ENCODE peak calls at places on chromosomes 12 and 14, in five cellular contexts. K is SK-N-SH, M is OCI-LY7, J is MM.1S, U is HCT116. T is an unnamed sample.
A peak's percentile ranks its signal among the peaks of the same experiment; 100 is the strongest.

GRCh38 chr12:6843118-6843902 is 2.6 kb downstream of the GNB3 start:
- DNase-seq in K (peak; percentile 53), M (peak; percentile 68), J (no peak), U (no peak), T (peak; percentile 32)

GRCh38 chr12:84397846-84398245 is 514.8 kb downstream of the SLC6A15 start:
- DNase-seq in K (no peak), M (no peak), J (no peak), U (no peak), T (no peak)

GRCh38 chr14:68372363-68372762 is 420.5 kb downstream of the ZFP36L1 start:
- DNase-seq in K (no peak), M (no peak), J (no peak), U (no peak), T (no peak)

GRCh38 chr12:50985322-50985721 is 33.0 kb downstream of the HIGD1C start:
- DNase-seq in K (no peak), M (no peak), J (peak; percentile 41), U (peak; percentile 7), T (no peak)

GRCh38 chr12:107235600-107235999 is 142.3 kb upstream of the CRY1 start:
- DNase-seq in K (no peak), M (no peak), J (no peak), U (no peak), T (no peak)

GRCh38 chr12:130706311-130706710 is 9.8 kb downstream of the RIMBP2 start:
- DNase-seq in K (no peak), M (no peak), J (no peak), U (no peak), T (no peak)

GRCh38 chr12:53985358-53985899 is 483 bp downstream of the HOXC10 start:
- DNase-seq in K (peak; percentile 56), M (no peak), J (no peak), U (no peak), T (no peak)

GRCh38 chr12:50508420-50508819 is 3.6 kb downstream of the DIP2B start:
- DNase-seq in K (no peak), M (no peak), J (no peak), U (no peak), T (no peak)

GRCh38 chr14:75725481-75725880 is 64.4 kb downstream of the TTLL5 start:
- DNase-seq in K (no peak), M (no peak), J (no peak), U (no peak), T (no peak)

GRCh38 chr12:56261503-56262230 is 3.5 kb upstream of the ANKRD52 start:
- DNase-seq in K (no peak), M (no peak), J (no peak), U (peak; percentile 48), T (peak; percentile 76)

GRCh38 chr12:27824126-27824842 is 44.2 kb upstream of the MANSC4 start:
- DNase-seq in K (no peak), M (peak; percentile 51), J (peak; percentile 27), U (no peak), T (no peak)

GRCh38 chr14:100708349-100709217 is 18.1 kb upstream of the DLK1 start:
- DNase-seq in K (no peak), M (no peak), J (no peak), U (peak; percentile 35), T (peak; percentile 45)

GRCh38 chr14:104264495-104265265 is 126.3 kb downstream of the KIF26A start:
- DNase-seq in K (no peak), M (no peak), J (no peak), U (no peak), T (no peak)

GRCh38 chr14:23054000-23054811 is 3.1 kb downstream of the CDH24 start:
- DNase-seq in K (peak; percentile 65), M (peak; percentile 28), J (no peak), U (no peak), T (no peak)

GRCh38 chr14:72804653-72805180 is 89.2 kb downstream of the DPF3 start:
- DNase-seq in K (no peak), M (no peak), J (no peak), U (no peak), T (no peak)

GRCh38 chr12:49552014-49552413 is 13.2 kb downstream of the KCNH3 start:
- DNase-seq in K (peak; percentile 25), M (no peak), J (no peak), U (no peak), T (no peak)

GRCh38 chr14:75941030-75941429 is 40.8 kb downstream of the TGFB3 start:
- DNase-seq in K (no peak), M (no peak), J (no peak), U (no peak), T (no peak)

GRCh38 chr14:74562515-74563232 is 49.4 kb downstream of the LTBP2 start:
- DNase-seq in K (no peak), M (no peak), J (no peak), U (no peak), T (no peak)

GRCh38 chr14:33486499-33486898 is 464.4 kb downstream of the EGLN3 start:
- DNase-seq in K (no peak), M (no peak), J (no peak), U (no peak), T (no peak)

GRCh38 chr14:105192866-105193731 is 12.0 kb upstream of the NUDT14 start:
- DNase-seq in K (no peak), M (no peak), J (no peak), U (no peak), T (no peak)

GRCh38 chr12:27906658-27907473 is 65.7 kb downstream of the PTHLH start:
- DNase-seq in K (no peak), M (no peak), J (no peak), U (no peak), T (no peak)

GRCh38 chr14:89139404-89140247 is 277.4 kb downstream of the FOXN3 start:
- DNase-seq in K (no peak), M (no peak), J (no peak), U (no peak), T (no peak)

GRCh38 chr12:50401383-50402155 is 884 bp downstream of the LARP4 start:
- DNase-seq in K (no peak), M (peak; percentile 33), J (peak; percentile 21), U (no peak), T (peak; percentile 35)

GRCh38 chr12:80593766-80594165 is 113.7 kb upstream of the MYF6 start:
- DNase-seq in K (no peak), M (no peak), J (no peak), U (no peak), T (no peak)

GRCh38 chr14:84622357-84622756 is 907.6 kb upstream of the FLRT2 start:
- DNase-seq in K (no peak), M (no peak), J (no peak), U (no peak), T (no peak)

GRCh38 chr12:26614217-26614616 is 218.8 kb downstream of the ITPR2 start:
- DNase-seq in K (peak; percentile 45), M (peak; percentile 41), J (no peak), U (peak; percentile 8), T (no peak)

GRCh38 chr12:57276935-57277563 is 26.1 kb upstream of the STAC3 start:
- DNase-seq in K (no peak), M (peak; percentile 38), J (peak; percentile 21), U (peak; percentile 18), T (no peak)

GRCh38 chr12:6827982-6828670 is at the start of gene P3H3:
- DNase-seq in K (peak; percentile 84), M (peak; percentile 21), J (no peak), U (no peak), T (no peak)

GRCh38 chr12:44972746-44973421 is 78.0 kb downstream of the DBX2 start:
- DNase-seq in K (peak; percentile 46), M (peak; percentile 19), J (peak; percentile 20), U (peak; percentile 22), T (no peak)

GRCh38 chr14:30053103-30053502 is 125.5 kb upstream of the PRKD1 start:
- DNase-seq in K (no peak), M (no peak), J (no peak), U (no peak), T (no peak)

GRCh38 chr12:1107669-1108068 is 116.6 kb downstream of the ERC1 start:
- DNase-seq in K (no peak), M (no peak), J (no peak), U (no peak), T (no peak)

GRCh38 chr14:38405851-38406630 is 150.1 kb upstream of the CLEC14A start:
- DNase-seq in K (no peak), M (no peak), J (no peak), U (no peak), T (no peak)

GRCh38 chr14:60721331-60722162 is 2.6 kb downstream of the SIX4 start:
- DNase-seq in K (peak; percentile 77), M (peak; percentile 11), J (no peak), U (peak; percentile 54), T (peak; percentile 47)
- TF ChIP-seq CTCF in K (peak; percentile 48), M (peak; percentile 31), J (no peak), U (peak; percentile 35), T (peak; percentile 58)

GRCh38 chr14:98458702-98459101 is 813.3 kb downstream of the BCL11B start:
- DNase-seq in K (no peak), M (no peak), J (no peak), U (no peak), T (no peak)
- H3K9me2 ChIP-seq in K (no peaks in the 10 kb centered on the region), M (no peaks in the 10 kb centered on the region), J (no peaks in the 10 kb centered on the region), U (no peaks in the 10 kb centered on the region), T (no peaks in the 10 kb centered on the region)

GRCh38 chr12:17982556-17982955 is 107.4 kb downstream of the RERGL start:
- DNase-seq in K (no peak), M (no peak), J (no peak), U (no peak), T (peak; percentile 29)
- TF ChIP-seq CTCF in K (no peak), M (no peak), J (no peak), U (no peak), T (no peak)

DNA sequence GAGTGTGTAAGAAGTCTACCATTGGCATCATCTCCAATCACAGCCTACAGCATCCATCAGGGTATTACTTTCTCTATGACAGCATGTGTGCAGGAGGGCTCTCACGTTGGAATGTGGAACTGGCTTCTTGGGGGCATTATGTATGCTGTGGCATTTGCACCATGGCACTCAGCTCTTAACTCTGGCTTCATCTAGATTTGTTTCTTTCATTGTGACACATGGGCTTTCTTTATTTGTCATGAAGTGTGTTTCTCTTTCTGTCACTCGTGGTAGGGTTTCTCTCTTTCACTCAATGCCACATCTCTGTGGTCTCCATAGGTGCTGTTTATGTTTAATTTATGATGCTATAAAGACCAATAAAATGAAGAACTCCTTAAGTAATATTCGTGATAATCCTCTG is 191.2 kb upstream of the GARIN2 start:
- DNase-seq in K (no peak), M (no peak), J (no peak), U (no peak), T (no peak)
- H3K9me2 ChIP-seq in K (no peaks in the 10 kb centered on the region), M (no peaks in the 10 kb centered on the region), J (no peaks in the 10 kb centered on the region), U (no peaks in the 10 kb centered on the region), T (no peaks in the 10 kb centered on the region)

DNA sequence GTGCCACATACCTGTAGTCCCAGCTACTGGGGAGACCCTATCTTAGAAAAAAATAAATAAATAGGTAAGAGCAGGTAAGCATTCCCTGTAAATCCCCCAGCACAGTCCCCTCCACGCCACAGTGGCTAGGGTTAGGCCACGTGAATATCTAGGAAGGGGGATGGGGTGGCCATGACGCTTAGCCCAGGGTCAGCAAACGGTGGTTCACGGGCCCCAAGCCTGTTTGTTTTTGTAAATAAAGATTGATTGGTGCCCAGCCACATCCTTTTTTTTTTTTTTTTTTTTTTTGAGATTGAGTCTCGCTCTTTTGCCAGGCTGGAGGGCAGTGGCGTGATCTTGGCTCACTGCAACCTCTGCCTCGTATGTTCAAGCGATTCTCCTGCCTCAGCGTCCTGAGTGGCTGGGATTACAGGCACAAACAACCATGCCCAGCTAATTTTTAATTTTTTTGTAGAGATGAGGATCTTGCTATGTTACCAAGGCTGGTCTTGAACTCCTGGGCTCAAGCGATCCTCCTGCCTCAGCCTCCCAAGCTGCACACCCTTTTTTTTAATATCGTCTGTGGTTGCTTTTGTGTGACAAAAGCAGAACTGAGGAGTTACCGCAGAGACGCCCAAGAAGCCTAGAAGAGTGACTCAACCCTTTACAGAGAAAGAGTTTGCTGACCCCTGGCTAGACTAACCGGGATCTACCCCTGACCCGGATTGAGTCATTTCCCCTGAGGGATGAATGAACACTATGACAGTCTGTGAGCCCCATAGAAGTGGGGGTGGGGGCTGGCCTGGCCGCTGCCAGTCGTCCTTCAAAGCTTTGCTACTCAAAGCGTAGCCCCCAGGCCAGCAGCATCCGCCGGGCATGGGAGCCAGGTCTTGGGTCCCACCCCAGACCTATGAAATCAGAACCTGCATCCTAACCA is 113.7 kb upstream of the NCOR2 start:
- DNase-seq in K (peak; percentile 64), M (peak; percentile 32), J (no peak), U (peak; percentile 79), T (peak; percentile 72)
- TF ChIP-seq CTCF in K (peak; percentile 41), M (peak; percentile 29), J (no peak), U (peak; percentile 28), T (peak; percentile 38)